ENCODE peak calls at places on chromosomes 7 and 10, in six cellular contexts. One of them, this sample, is unnamed.

GRCh38 chr7:1672851-1673486 is 2.9 kb downstream of the ELFN1 start:
- DNase-seq in colonic mucosa: no peak
- DNase-seq in activated CD8-positive, alpha-beta T cell treated with anti-CD3 and anti-CD28 coated beads for 36 hours: no peak
- DNase-seq in type B pancreatic cell: peak
- DNase-seq in psoas muscle: peak
- DNase-seq in cardiac fibroblast: no peak
- DNase-seq in this sample: peak

GRCh38 chr10:118594392-118595063 is 920 bp downstream of the PRLHR start:
- DNase-seq in colonic mucosa: peak
- DNase-seq in activated CD8-positive, alpha-beta T cell treated with anti-CD3 and anti-CD28 coated beads for 36 hours: peak
- DNase-seq in type B pancreatic cell: peak
- DNase-seq in psoas muscle: peak
- DNase-seq in cardiac fibroblast: peak
- DNase-seq in this sample: peak

GRCh38 chr7:47684728-47685127 is 102.8 kb upstream of the TNS3 start:
- DNase-seq in colonic mucosa: no peak
- DNase-seq in activated CD8-positive, alpha-beta T cell treated with anti-CD3 and anti-CD28 coated beads for 36 hours: no peak
- DNase-seq in type B pancreatic cell: no peak
- DNase-seq in psoas muscle: no peak
- DNase-seq in cardiac fibroblast: no peak
- DNase-seq in this sample: no peak

GRCh38 chr10:2852574-2853323 is 214.6 kb upstream of the PFKP start:
- DNase-seq in colonic mucosa: no peak
- DNase-seq in activated CD8-positive, alpha-beta T cell treated with anti-CD3 and anti-CD28 coated beads for 36 hours: no peak
- DNase-seq in type B pancreatic cell: no peak
- DNase-seq in psoas muscle: no peak
- DNase-seq in cardiac fibroblast: no peak
- DNase-seq in this sample: no peak

GRCh38 chr7:117014673-117015133 is 61.4 kb downstream of the ST7 start:
- DNase-seq in colonic mucosa: peak
- DNase-seq in activated CD8-positive, alpha-beta T cell treated with anti-CD3 and anti-CD28 coated beads for 36 hours: peak
- DNase-seq in type B pancreatic cell: no peak
- DNase-seq in psoas muscle: peak
- DNase-seq in cardiac fibroblast: peak
- DNase-seq in this sample: peak

GRCh38 chr10:70461397-70462348 is 16.9 kb upstream of the PALD1 start:
- DNase-seq in colonic mucosa: peak
- DNase-seq in activated CD8-positive, alpha-beta T cell treated with anti-CD3 and anti-CD28 coated beads for 36 hours: peak
- DNase-seq in type B pancreatic cell: no peak
- DNase-seq in psoas muscle: peak
- DNase-seq in cardiac fibroblast: peak
- DNase-seq in this sample: peak

GRCh38 chr10:117936136-117936535 is 110.6 kb downstream of the RAB11FIP2 start:
- DNase-seq in colonic mucosa: no peak
- DNase-seq in activated CD8-positive, alpha-beta T cell treated with anti-CD3 and anti-CD28 coated beads for 36 hours: no peak
- DNase-seq in type B pancreatic cell: no peak
- DNase-seq in psoas muscle: peak
- DNase-seq in cardiac fibroblast: peak
- DNase-seq in this sample: no peak

GRCh38 chr10:112235920-112236319 is 47.3 kb upstream of the TECTB start:
- DNase-seq in colonic mucosa: no peak
- DNase-seq in activated CD8-positive, alpha-beta T cell treated with anti-CD3 and anti-CD28 coated beads for 36 hours: no peak
- DNase-seq in type B pancreatic cell: no peak
- DNase-seq in psoas muscle: no peak
- DNase-seq in cardiac fibroblast: no peak
- DNase-seq in this sample: no peak

GRCh38 chr7:2886391-2886790 is 42.3 kb upstream of the GNA12 start:
- DNase-seq in colonic mucosa: no peak
- DNase-seq in activated CD8-positive, alpha-beta T cell treated with anti-CD3 and anti-CD28 coated beads for 36 hours: no peak
- DNase-seq in type B pancreatic cell: no peak
- DNase-seq in psoas muscle: no peak
- DNase-seq in cardiac fibroblast: no peak
- DNase-seq in this sample: no peak

GRCh38 chr7:131242123-131242650 is 85.5 kb upstream of the MKLN1 start:
- DNase-seq in colonic mucosa: no peak
- DNase-seq in activated CD8-positive, alpha-beta T cell treated with anti-CD3 and anti-CD28 coated beads for 36 hours: no peak
- DNase-seq in type B pancreatic cell: no peak
- DNase-seq in psoas muscle: no peak
- DNase-seq in cardiac fibroblast: no peak
- DNase-seq in this sample: no peak

DNA sequence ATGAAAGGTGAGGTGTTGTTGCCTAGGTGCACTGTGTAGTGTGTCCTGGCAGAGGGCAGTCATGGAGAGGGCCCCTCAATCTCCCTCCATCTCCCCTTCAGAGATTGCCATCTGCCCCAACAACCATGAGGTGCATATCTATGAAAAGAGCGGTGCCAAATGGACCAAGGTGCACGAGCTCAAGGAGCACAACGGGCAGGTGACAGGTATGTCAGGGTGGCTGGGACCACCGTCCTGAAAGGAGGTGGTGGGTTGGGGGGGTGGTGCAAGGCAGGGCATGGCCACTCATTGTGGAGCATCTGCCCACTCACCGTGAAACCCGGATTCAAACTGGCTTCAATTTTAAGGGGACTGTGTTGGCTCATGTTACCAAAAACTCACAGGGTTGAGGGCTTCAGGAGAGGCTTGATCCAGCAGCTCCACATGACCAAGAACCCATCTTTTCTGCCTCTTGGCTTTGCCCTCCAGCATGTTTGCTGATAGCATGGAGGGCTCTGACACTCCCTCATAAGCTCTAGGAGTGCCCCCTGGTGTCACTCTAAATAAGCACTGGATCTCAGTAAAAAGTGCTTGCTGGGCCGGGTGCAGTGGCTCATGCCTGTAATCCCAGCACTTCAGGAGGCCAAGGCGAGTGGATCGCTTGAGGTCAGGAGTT is 12.2 kb downstream of the ARPC1B start:
- DNase-seq in colonic mucosa: no peak
- DNase-seq in activated CD8-positive, alpha-beta T cell treated with anti-CD3 and anti-CD28 coated beads for 36 hours: peak
- DNase-seq in type B pancreatic cell: no peak
- DNase-seq in psoas muscle: no peak
- DNase-seq in cardiac fibroblast: peak
- DNase-seq in this sample: no peak
- TF ChIP-seq CTCF in colonic mucosa: no peak
- TF ChIP-seq CTCF in activated CD8-positive, alpha-beta T cell treated with anti-CD3 and anti-CD28 coated beads for 36 hours: peak
- TF ChIP-seq CTCF in type B pancreatic cell: peak
- TF ChIP-seq CTCF in psoas muscle: no peak
- TF ChIP-seq CTCF in cardiac fibroblast: peak
- TF ChIP-seq CTCF in this sample: peak

DNA sequence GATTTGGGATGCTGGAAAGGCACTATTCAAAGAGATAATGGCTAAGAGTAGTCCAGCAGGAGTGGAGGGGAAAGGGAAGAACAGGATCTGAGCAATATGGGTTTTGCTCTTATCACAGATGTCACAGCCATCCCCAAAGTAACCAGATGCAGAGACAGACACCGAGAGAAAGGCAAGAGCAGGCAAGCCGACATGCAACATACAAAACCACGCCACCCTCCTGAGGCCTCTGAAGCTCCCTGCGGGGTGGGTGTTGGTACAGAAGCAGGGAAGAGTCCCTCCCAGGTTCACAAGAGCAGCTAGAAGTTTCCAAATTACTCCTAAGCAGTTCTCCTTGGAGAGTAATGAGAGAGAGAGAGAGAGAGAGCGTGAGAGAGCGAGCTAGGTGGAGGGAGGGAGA is 10.8 kb upstream of the C10orf53 start:
- DNase-seq in colonic mucosa: no peak
- DNase-seq in activated CD8-positive, alpha-beta T cell treated with anti-CD3 and anti-CD28 coated beads for 36 hours: no peak
- DNase-seq in type B pancreatic cell: no peak
- DNase-seq in psoas muscle: no peak
- DNase-seq in cardiac fibroblast: no peak
- DNase-seq in this sample: no peak
- TF ChIP-seq CTCF in colonic mucosa: no peak
- TF ChIP-seq CTCF in activated CD8-positive, alpha-beta T cell treated with anti-CD3 and anti-CD28 coated beads for 36 hours: no peak
- TF ChIP-seq CTCF in type B pancreatic cell: no peak
- TF ChIP-seq CTCF in psoas muscle: no peak
- TF ChIP-seq CTCF in cardiac fibroblast: no peak
- TF ChIP-seq CTCF in this sample: no peak

GRCh38 chr10:129658673-129659072 is 191.6 kb downstream of the MGMT start:
- DNase-seq in colonic mucosa: no peak
- DNase-seq in activated CD8-positive, alpha-beta T cell treated with anti-CD3 and anti-CD28 coated beads for 36 hours: no peak
- DNase-seq in type B pancreatic cell: no peak
- DNase-seq in psoas muscle: no peak
- DNase-seq in cardiac fibroblast: no peak
- DNase-seq in this sample: no peak
- TF ChIP-seq CTCF in colonic mucosa: no peak
- TF ChIP-seq CTCF in activated CD8-positive, alpha-beta T cell treated with anti-CD3 and anti-CD28 coated beads for 36 hours: no peak
- TF ChIP-seq CTCF in type B pancreatic cell: peak
- TF ChIP-seq CTCF in psoas muscle: peak
- TF ChIP-seq CTCF in cardiac fibroblast: peak
- TF ChIP-seq CTCF in this sample: peak

DNA sequence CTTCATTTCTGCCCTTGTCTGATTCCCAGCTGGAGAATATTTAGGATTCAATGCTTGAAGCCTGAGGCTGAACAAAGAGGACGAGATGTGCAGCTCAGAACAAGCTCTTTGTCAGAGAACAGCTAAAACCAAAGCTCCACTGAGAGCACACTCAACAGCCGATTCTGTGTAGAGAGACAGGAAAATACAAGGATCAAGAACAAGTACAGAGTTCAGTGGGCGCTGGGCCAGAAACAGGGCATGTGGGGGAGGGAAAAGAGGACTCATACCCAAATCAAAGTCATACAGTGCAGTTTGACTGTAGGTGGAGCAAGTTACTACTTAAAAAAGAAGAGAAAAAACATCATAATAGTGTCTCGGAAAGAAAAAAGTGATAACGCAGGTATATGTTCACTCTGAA is at the start of gene AGMO:
- DNase-seq in colonic mucosa: peak
- DNase-seq in activated CD8-positive, alpha-beta T cell treated with anti-CD3 and anti-CD28 coated beads for 36 hours: no peak
- DNase-seq in type B pancreatic cell: no peak
- DNase-seq in psoas muscle: peak
- DNase-seq in cardiac fibroblast: peak
- DNase-seq in this sample: no peak
- TF ChIP-seq CTCF in colonic mucosa: no peak
- TF ChIP-seq CTCF in activated CD8-positive, alpha-beta T cell treated with anti-CD3 and anti-CD28 coated beads for 36 hours: no peak
- TF ChIP-seq CTCF in type B pancreatic cell: no peak
- TF ChIP-seq CTCF in psoas muscle: no peak
- TF ChIP-seq CTCF in cardiac fibroblast: peak
- TF ChIP-seq CTCF in this sample: no peak

GRCh38 chr10:82942572-82943091 is 1067.6 kb downstream of the NRG3 start:
- DNase-seq in colonic mucosa: no peak
- DNase-seq in activated CD8-positive, alpha-beta T cell treated with anti-CD3 and anti-CD28 coated beads for 36 hours: no peak
- DNase-seq in type B pancreatic cell: no peak
- DNase-seq in psoas muscle: peak
- DNase-seq in cardiac fibroblast: peak
- DNase-seq in this sample: no peak

GRCh38 chr10:82938331-82938730 is 1063.3 kb downstream of the NRG3 start:
- DNase-seq in colonic mucosa: no peak
- DNase-seq in activated CD8-positive, alpha-beta T cell treated with anti-CD3 and anti-CD28 coated beads for 36 hours: no peak
- DNase-seq in type B pancreatic cell: no peak
- DNase-seq in psoas muscle: no peak
- DNase-seq in cardiac fibroblast: no peak
- DNase-seq in this sample: no peak

DNA sequence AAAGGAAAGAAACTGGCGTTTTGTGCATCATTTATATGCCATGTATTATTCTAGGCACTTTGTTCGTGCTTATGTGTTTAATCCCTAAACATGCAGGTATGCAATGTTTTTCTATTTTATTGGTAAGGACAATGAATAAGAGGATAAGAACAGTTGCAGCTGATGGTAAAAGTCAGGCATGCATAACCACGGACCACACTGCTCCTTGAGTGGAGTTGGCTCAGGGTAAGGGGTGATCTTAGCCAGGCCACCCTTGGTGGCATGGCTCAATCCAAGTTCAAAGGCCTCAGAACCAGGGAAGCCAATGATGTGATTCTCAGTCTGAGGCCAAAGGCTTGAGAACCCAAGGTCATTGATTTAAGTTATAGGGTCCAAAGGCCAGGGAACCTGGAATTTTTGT is 1068.1 kb downstream of the NRG3 start:
- DNase-seq in colonic mucosa: no peak
- DNase-seq in activated CD8-positive, alpha-beta T cell treated with anti-CD3 and anti-CD28 coated beads for 36 hours: no peak
- DNase-seq in type B pancreatic cell: no peak
- DNase-seq in psoas muscle: no peak
- DNase-seq in cardiac fibroblast: no peak
- DNase-seq in this sample: no peak
- TF ChIP-seq CTCF in colonic mucosa: no peak
- TF ChIP-seq CTCF in activated CD8-positive, alpha-beta T cell treated with anti-CD3 and anti-CD28 coated beads for 36 hours: no peak
- TF ChIP-seq CTCF in type B pancreatic cell: no peak
- TF ChIP-seq CTCF in psoas muscle: no peak
- TF ChIP-seq CTCF in cardiac fibroblast: no peak
- TF ChIP-seq CTCF in this sample: no peak

GRCh38 chr7:103001210-103001609 is 73.4 kb downstream of the FBXL13 start:
- DNase-seq in colonic mucosa: no peak
- DNase-seq in activated CD8-positive, alpha-beta T cell treated with anti-CD3 and anti-CD28 coated beads for 36 hours: no peak
- DNase-seq in type B pancreatic cell: no peak
- DNase-seq in psoas muscle: no peak
- DNase-seq in cardiac fibroblast: no peak
- DNase-seq in this sample: no peak

GRCh38 chr7:103003004-103003403 is 71.6 kb downstream of the FBXL13 start:
- DNase-seq in colonic mucosa: no peak
- DNase-seq in activated CD8-positive, alpha-beta T cell treated with anti-CD3 and anti-CD28 coated beads for 36 hours: no peak
- DNase-seq in type B pancreatic cell: no peak
- DNase-seq in psoas muscle: no peak
- DNase-seq in cardiac fibroblast: peak
- DNase-seq in this sample: no peak
- TF ChIP-seq CTCF in colonic mucosa: no peak
- TF ChIP-seq CTCF in activated CD8-positive, alpha-beta T cell treated with anti-CD3 and anti-CD28 coated beads for 36 hours: no peak
- TF ChIP-seq CTCF in type B pancreatic cell: no peak
- TF ChIP-seq CTCF in psoas muscle: no peak
- TF ChIP-seq CTCF in cardiac fibroblast: no peak
- TF ChIP-seq CTCF in this sample: no peak

DNA sequence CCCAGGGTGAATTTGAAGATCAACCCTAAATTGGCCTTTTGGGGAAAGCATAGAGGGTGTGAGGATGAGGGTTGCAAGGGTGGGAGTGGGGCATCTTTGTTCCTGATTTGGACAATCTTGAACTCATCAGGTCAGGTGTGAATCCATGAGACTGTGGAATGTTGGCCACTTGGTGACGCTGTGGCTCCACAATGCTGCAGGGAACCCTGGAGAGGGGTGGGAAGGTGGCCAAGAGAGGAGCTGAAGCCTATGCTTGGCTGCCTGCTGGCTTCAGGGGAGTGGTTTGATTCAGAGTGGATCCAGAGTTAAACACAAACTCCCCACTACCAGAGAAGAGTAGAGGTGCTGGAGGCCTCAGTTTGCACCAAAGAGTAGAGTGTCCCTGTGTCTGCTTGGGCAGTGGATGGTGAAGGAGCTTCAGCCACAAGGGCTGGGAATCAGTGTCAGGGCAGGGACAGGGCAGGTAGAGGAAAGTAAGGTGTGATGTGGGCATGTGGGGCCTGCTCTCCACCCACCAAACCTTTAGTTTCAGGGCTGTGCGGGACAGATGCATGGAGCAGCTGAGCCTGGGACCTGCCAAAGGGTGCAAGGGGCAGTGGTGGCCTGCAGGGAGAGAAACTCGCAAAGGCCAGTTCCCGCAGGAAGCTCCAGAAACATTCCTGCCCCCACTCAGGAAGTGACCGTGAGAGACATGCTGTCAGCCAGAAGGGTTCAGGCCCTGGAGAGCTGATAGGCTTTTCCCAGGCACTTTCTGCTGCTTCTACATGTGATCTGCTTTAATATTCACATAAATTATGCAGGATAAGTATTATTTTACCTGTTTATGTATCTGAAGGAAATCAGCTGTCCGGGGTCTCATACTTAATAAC is 81.0 kb upstream of the PRSS58 start:
- DNase-seq in colonic mucosa: no peak
- DNase-seq in activated CD8-positive, alpha-beta T cell treated with anti-CD3 and anti-CD28 coated beads for 36 hours: peak
- DNase-seq in type B pancreatic cell: no peak
- DNase-seq in psoas muscle: no peak
- DNase-seq in cardiac fibroblast: peak
- DNase-seq in this sample: no peak
- TF ChIP-seq CTCF in colonic mucosa: no peak
- TF ChIP-seq CTCF in activated CD8-positive, alpha-beta T cell treated with anti-CD3 and anti-CD28 coated beads for 36 hours: no peak
- TF ChIP-seq CTCF in type B pancreatic cell: peak
- TF ChIP-seq CTCF in psoas muscle: peak
- TF ChIP-seq CTCF in cardiac fibroblast: peak
- TF ChIP-seq CTCF in this sample: no peak

This sample was measured in GM10248.